ENCODE peak calls at places on chromosome 20, in four cellular contexts. M is activated CD8-positive, alpha-beta memory T cell treated with anti-CD3 and anti-CD28 coated beads for 48 hours; S is aorta; B is HT-29. N is an unnamed sample.

GRCh38 chr20:52150440-52151258 is 40.9 kb downstream of the ZFP64 start:
- DNase-seq in B (peak), S (no peak), M (no peak), N (peak)

GRCh38 chr20:60837386-60837785 is 414.7 kb upstream of the CDH4 start:
- DNase-seq in B (no peak), S (no peak), M (no peak), N (no peak)

GRCh38 chr20:33163856-33164762 is 3.9 kb upstream of the BPIFA2 start:
- DNase-seq in M (no peak), S (no peak), B (no peak), N (no peak)

GRCh38 chr20:43590036-43590391 is 723 bp upstream of the IFT52 start:
- DNase-seq in B (no peak), S (no peak), M (no peak), N (peak)

GRCh38 chr20:60338556-60338955 is 380.3 kb downstream of the CDH26 start:
- DNase-seq in S (no peak), M (no peak), B (no peak), N (no peak)

GRCh38 chr20:58175836-58176235 is 52.6 kb downstream of the ANKRD60 start:
- DNase-seq in B (no peak), S (no peak), M (no peak), N (no peak)

GRCh38 chr20:50213531-50214106 is 23.0 kb downstream of the CEBPB start:
- DNase-seq in B (no peak), M (no peak), S (peak), N (peak)

GRCh38 chr20:42754713-42755112 is 435.0 kb downstream of the PTPRT start:
- DNase-seq in B (no peak), S (no peak), M (no peak), N (no peak)

GRCh38 chr20:22771706-22772105 is 187.3 kb upstream of the FOXA2 start:
- DNase-seq in B (no peak), S (no peak), M (no peak), N (peak)

GRCh38 chr20:32534661-32535240 is 50.4 kb downstream of the NOL4L start:
- DNase-seq in S (no peak), M (no peak), B (no peak), N (peak)